ENCODE peak calls at places on chromosomes 13 and 19, in four cellular contexts. X is fibroblast of pulmonary artery, V is foreskin keratinocyte, Z is mammary epithelial cell. R is an unnamed sample.

GRCh38 chr13:102742506-102742905 is 31.1 kb downstream of the TEX30 start:
- DNase-seq in V (no peak), Z (no peak), X (no peak), R (no peak)

GRCh38 chr13:106133025-106133424 is 402.4 kb downstream of the EFNB2 start:
- DNase-seq in X (peak), V (peak), Z (peak), R (no peak)

GRCh38 chr13:80048802-80049201 is 292.1 kb downstream of the SPRY2 start:
- DNase-seq in X (peak), V (peak), Z (peak), R (peak)

GRCh38 chr19:16361926-16362325 is 37.3 kb downstream of the KLF2 start:
- DNase-seq in X (no peak), V (no peak), Z (no peak), R (no peak)

GRCh38 chr13:28584873-28585317 is 74.0 kb upstream of the POMP start:
- DNase-seq in X (peak), Z (no peak), V (no peak), R (no peak)

GRCh38 chr13:111625526-111626315 is 305.3 kb downstream of the TEX29 start:
- DNase-seq in V (no peak), Z (no peak), X (no peak), R (no peak)

GRCh38 chr13:99968521-99969367 is 2.8 kb downstream of the ZIC5 start:
- DNase-seq in Z (no peak), V (no peak), X (no peak), R (no peak)

GRCh38 chr19:50694815-50695145 is 24.8 kb downstream of the SHANK1 start:
- DNase-seq in V (no peak), X (no peak), Z (no peak), R (no peak)

GRCh38 chr13:32940601-32941000 is 75.6 kb upstream of the KL start:
- DNase-seq in X (peak), V (no peak), Z (no peak), R (no peak)

GRCh38 chr19:18481505-18482222 is 40.2 kb downstream of the ELL start:
- DNase-seq in Z (no peak), X (no peak), V (no peak), R (no peak)

GRCh38 chr13:110231348-110232047 is 75.5 kb downstream of the COL4A1 start:
- DNase-seq in V (no peak), Z (peak), X (no peak), R (no peak)

GRCh38 chr13:75415720-75416119 is 66.2 kb downstream of the TBC1D4 start:
- DNase-seq in V (peak), Z (peak), X (peak), R (no peak)

GRCh38 chr13:87656311-87656710 is 14.9 kb upstream of the SLITRK5 start:
- DNase-seq in V (peak), Z (no peak), X (no peak), R (no peak)

GRCh38 chr13:100234006-100234405 is 145.1 kb downstream of the PCCA start:
- DNase-seq in Z (no peak), V (no peak), X (no peak), R (no peak)

GRCh38 chr13:98333481-98333880 is 156.4 kb upstream of the RNF113B start:
- DNase-seq in V (no peak), X (no peak), Z (no peak), R (no peak)

GRCh38 chr13:29140277-29140676 is 320.1 kb downstream of the MTUS2 start:
- DNase-seq in Z (no peak), V (peak), X (peak), R (no peak)

GRCh38 chr19:17235618-17236413 is 9.8 kb downstream of the OCEL1 start:
- DNase-seq in X (peak), V (no peak), Z (peak), R (peak)

GRCh38 chr13:73367886-73368285 is 309.1 kb downstream of the KLF5 start:
- DNase-seq in X (no peak), V (peak), Z (no peak), R (no peak)

GRCh38 chr19:42563352-42564210 is 31.1 kb downstream of the CEACAM8 start:
- DNase-seq in X (peak), Z (peak), V (peak), R (no peak)

GRCh38 chr13:99989376-99990044 is 7.9 kb downstream of the ZIC2 start:
- DNase-seq in X (no peak), V (no peak), Z (no peak), R (no peak)